ENCODE peak calls at places on chromosomes 13 and 19, in six cellular contexts. E is T-helper 1 cell, H is AG09309, B is tibial artery, Z is Calu3, O is retina. N is an unnamed sample.
A peak's percentile ranks its signal among the peaks of the same experiment; 100 is the strongest.

GRCh38 chr13:38950987-38951386 is 39.6 kb downstream of the STOML3 start:
- DNase-seq in E (no peak), Z (no peak), H (no peak), O (no peak), B (no peak), N (no peak)

GRCh38 chr19:52734340-52734892 is 428 bp downstream of the ZNF611 start:
- DNase-seq in Z (peak; percentile 20), H (no peak), O (no peak), B (no peak), E (no peak), N (peak; percentile 1)

GRCh38 chr19:46115396-46116109 is 8.9 kb downstream of the IGFL3 start:
- DNase-seq in E (peak; percentile 15), Z (no peak), O (no peak), H (peak; percentile 23), B (no peak), N (peak; percentile 48)

GRCh38 chr19:50497030-50497420 is 14.0 kb downstream of the JOSD2 start:
- DNase-seq in E (no peak), O (no peak), H (no peak), Z (no peak), B (peak; percentile 39), N (no peak)

GRCh38 chr19:8576273-8576993 is 809 bp downstream of the MYO1F start:
- DNase-seq in E (peak; percentile 46), B (no peak), O (no peak), H (no peak), Z (no peak), N (no peak)

GRCh38 chr19:10000171-10000826 is 10.0 kb downstream of the COL5A3 start:
- DNase-seq in B (peak; percentile 77), H (no peak), Z (peak; percentile 72), O (peak; percentile 80), E (peak; percentile 54), N (peak; percentile 73)

GRCh38 chr19:38759590-38760003 is 13.7 kb downstream of the LGALS7 start:
- DNase-seq in B (no peak), H (no peak), E (no peak), Z (peak; percentile 79), O (no peak), N (no peak)

GRCh38 chr19:10018219-10018618 is 4.9 kb downstream of the RDH8 start:
- DNase-seq in E (no peak), B (no peak), Z (no peak), O (no peak), H (no peak), N (peak; percentile 61)

GRCh38 chr13:112960671-112961070 is 8.3 kb upstream of the MCF2L start:
- DNase-seq in Z (no peak), O (no peak), B (peak; percentile 34), H (no peak), E (no peak), N (no peak)

GRCh38 chr19:48121909-48122371 is 11.3 kb upstream of the PLA2G4C start:
- DNase-seq in O (no peak), Z (no peak), H (no peak), B (no peak), E (no peak), N (no peak)

GRCh38 chr19:6002591-6002990 is 24.7 kb upstream of the RANBP3 start:
- DNase-seq in O (no peak), E (no peak), H (no peak), Z (no peak), B (no peak), N (no peak)

GRCh38 chr13:46655727-46656180 is 102.8 kb downstream of the LRCH1 start:
- DNase-seq in H (no peak), Z (no peak), O (no peak), E (no peak), B (no peak), N (no peak)

GRCh38 chr13:43331676-43332075 is 308.3 kb downstream of the DNAJC15 start:
- DNase-seq in Z (no peak), E (no peak), H (no peak), O (no peak), B (no peak), N (no peak)

GRCh38 chr19:46710687-46711086 is 6.2 kb downstream of the PRKD2 start:
- DNase-seq in O (no peak), B (no peak), Z (no peak), H (no peak), E (no peak), N (no peak)

GRCh38 chr19:29714371-29714952 is 599 bp downstream of the C19orf12 start:
- DNase-seq in Z (no peak), E (peak; percentile 83), H (no peak), B (no peak), O (no peak), N (no peak)

GRCh38 chr13:39364797-39365468 is 238.1 kb downstream of the LHFPL6 start:
- DNase-seq in E (no peak), B (no peak), Z (peak; percentile 2), O (no peak), H (peak; percentile 14), N (peak; percentile 43)

GRCh38 chr13:41960195-41960699 is 662 bp downstream of the VWA8 start:
- DNase-seq in H (no peak), O (no peak), Z (no peak), E (no peak), B (no peak), N (peak; percentile 39)

GRCh38 chr13:99074693-99075092 is 96.8 kb upstream of the DOCK9 start:
- DNase-seq in H (no peak), E (no peak), B (no peak), Z (no peak), O (no peak), N (no peak)

GRCh38 chr19:1510442-1510806 is 2.4 kb downstream of the ADAMTSL5 start:
- DNase-seq in B (no peak), H (no peak), E (no peak), O (no peak), Z (no peak), N (no peak)

GRCh38 chr13:85386424-85386823 is 412.8 kb downstream of the SLITRK6 start:
- DNase-seq in B (no peak), O (peak; percentile 20), H (no peak), Z (no peak), E (no peak), N (no peak)

GRCh38 chr19:19459707-19460251 is 54.3 kb downstream of the GATAD2A start:
- DNase-seq in H (peak; percentile 25), B (no peak), Z (no peak), O (no peak), E (peak; percentile 83), N (peak; percentile 71)

GRCh38 chr13:101455863-101456262 is 3.4 kb downstream of the ITGBL1 start:
- DNase-seq in E (no peak), O (no peak), B (no peak), Z (no peak), H (peak; percentile 82), N (peak; percentile 94)

GRCh38 chr19:19278315-19278714 is 5.2 kb upstream of the TM6SF2 start:
- DNase-seq in O (no peak), Z (no peak), B (no peak), E (no peak), H (no peak), N (no peak)

GRCh38 chr19:15869109-15869555 is 28.7 kb downstream of the CYP4F2 start:
- DNase-seq in O (peak; percentile 51), H (no peak), Z (peak; percentile 66), B (no peak), E (peak; percentile 13), N (peak; percentile 35)

GRCh38 chr19:35306473-35307246 is 14.7 kb downstream of the MAG start:
- DNase-seq in Z (peak; percentile 59), B (no peak), H (no peak), E (no peak), O (no peak), N (no peak)

GRCh38 chr13:44899967-44900366 is 89.3 kb downstream of the NUFIP1 start:
- DNase-seq in B (no peak), H (no peak), Z (no peak), O (no peak), E (no peak), N (no peak)

GRCh38 chr19:49684251-49684982 is 5.0 kb upstream of the ADM5 start:
- DNase-seq in O (no peak), H (no peak), E (no peak), Z (peak; percentile 65), B (no peak), N (no peak)

GRCh38 chr19:58380037-58380735 is 644 bp downstream of the ZNF837 start:
- DNase-seq in Z (no peak), O (no peak), B (no peak), H (no peak), E (no peak), N (no peak)

GRCh38 chr19:11673608-11674041 is 65.1 kb downstream of the ZNF823 start:
- DNase-seq in B (peak; percentile 77), H (peak; percentile 21), E (no peak), O (peak; percentile 91), Z (no peak), N (peak; percentile 71)

GRCh38 chr19:42275103-42275502 is 6.1 kb downstream of the CIC start:
- DNase-seq in O (no peak), Z (no peak), H (no peak), E (no peak), B (peak; percentile 64), N (no peak)

GRCh38 chr13:85879014-85879413 is 79.8 kb upstream of the SLITRK6 start:
- DNase-seq in O (no peak), E (no peak), Z (no peak), H (no peak), B (no peak), N (no peak)